ENCODE peak calls at places on chromosomes 11 and 22, in seven cellular contexts. One of them, this sample, is unnamed.

GRCh38 chr11:64086263-64086938 is 50.7 kb downstream of the FLRT1 start:
- DNase-seq in sigmoid colon: peak; percentile 88
- DNase-seq in esophagus squamous epithelium: no peak
- DNase-seq in body of pancreas: peak; percentile 58
- DNase-seq in AG10803: peak; percentile 46
- DNase-seq in ovary: peak; percentile 55
- DNase-seq in pancreas: peak; percentile 59
- DNase-seq in this sample: no peak

GRCh38 chr22:37696657-37697539 is at the start of gene TRIOBP:
- DNase-seq in esophagus squamous epithelium: peak; percentile 40
- DNase-seq in body of pancreas: peak; percentile 98
- DNase-seq in sigmoid colon: peak; percentile 95
- DNase-seq in ovary: peak; percentile 90
- DNase-seq in AG10803: peak; percentile 93
- DNase-seq in pancreas: peak; percentile 92
- DNase-seq in this sample: no peak

GRCh38 chr11:116576523-116576922 is 196.3 kb downstream of the BUD13 start:
- DNase-seq in esophagus squamous epithelium: no peak
- DNase-seq in AG10803: peak; percentile 62
- DNase-seq in ovary: no peak
- DNase-seq in pancreas: no peak
- DNase-seq in sigmoid colon: no peak
- DNase-seq in body of pancreas: no peak
- DNase-seq in this sample: no peak

GRCh38 chr11:64900263-64900678 is 16.7 kb downstream of the ATG2A start:
- DNase-seq in body of pancreas: peak; percentile 55
- DNase-seq in esophagus squamous epithelium: no peak
- DNase-seq in pancreas: no peak
- DNase-seq in AG10803: no peak
- DNase-seq in ovary: no peak
- DNase-seq in sigmoid colon: no peak
- DNase-seq in this sample: no peak

GRCh38 chr22:17575151-17575550 is 11.9 kb downstream of the SLC25A18 start:
- DNase-seq in ovary: no peak
- DNase-seq in AG10803: no peak
- DNase-seq in body of pancreas: no peak
- DNase-seq in sigmoid colon: no peak
- DNase-seq in esophagus squamous epithelium: no peak
- DNase-seq in pancreas: no peak
- DNase-seq in this sample: no peak

GRCh38 chr22:27682438-27682837 is 119.1 kb downstream of the MN1 start:
- DNase-seq in esophagus squamous epithelium: no peak
- DNase-seq in body of pancreas: no peak
- DNase-seq in sigmoid colon: no peak
- DNase-seq in ovary: no peak
- DNase-seq in pancreas: no peak
- DNase-seq in AG10803: no peak
- DNase-seq in this sample: no peak

GRCh38 chr11:106216281-106216680 is 138.8 kb downstream of the AASDHPPT start:
- DNase-seq in sigmoid colon: no peak
- DNase-seq in AG10803: no peak
- DNase-seq in ovary: no peak
- DNase-seq in pancreas: no peak
- DNase-seq in esophagus squamous epithelium: no peak
- DNase-seq in body of pancreas: no peak
- DNase-seq in this sample: no peak

GRCh38 chr22:30575011-30575671 is 676 bp upstream of the GAL3ST1 start:
- DNase-seq in esophagus squamous epithelium: no peak
- DNase-seq in body of pancreas: peak; percentile 79
- DNase-seq in ovary: peak; percentile 41
- DNase-seq in pancreas: peak; percentile 74
- DNase-seq in AG10803: peak; percentile 60
- DNase-seq in sigmoid colon: no peak
- DNase-seq in this sample: no peak

GRCh38 chr11:92099183-92099582 is 125.4 kb upstream of the FAT3 start:
- DNase-seq in pancreas: no peak
- DNase-seq in sigmoid colon: no peak
- DNase-seq in esophagus squamous epithelium: no peak
- DNase-seq in AG10803: no peak
- DNase-seq in ovary: no peak
- DNase-seq in body of pancreas: no peak
- DNase-seq in this sample: no peak

GRCh38 chr11:1763796-1764661 is at the start of gene CTSD:
- DNase-seq in sigmoid colon: peak; percentile 94
- DNase-seq in ovary: peak; percentile 85
- DNase-seq in body of pancreas: peak; percentile 91
- DNase-seq in AG10803: peak; percentile 69
- DNase-seq in pancreas: peak; percentile 88
- DNase-seq in esophagus squamous epithelium: no peak
- DNase-seq in this sample: peak; percentile 24
- TF ChIP-seq CTCF in sigmoid colon: no peak
- TF ChIP-seq CTCF in ovary: no peak
- TF ChIP-seq CTCF in body of pancreas: no peak
- TF ChIP-seq CTCF in AG10803: no peak
- TF ChIP-seq CTCF in pancreas: no peak
- TF ChIP-seq CTCF in esophagus squamous epithelium: no peak
- TF ChIP-seq CTCF in this sample: peak; percentile 18

GRCh38 chr11:119116601-119117000 is 4.8 kb upstream of the HINFP start:
- DNase-seq in AG10803: no peak
- DNase-seq in ovary: no peak
- DNase-seq in sigmoid colon: no peak
- DNase-seq in body of pancreas: no peak
- DNase-seq in pancreas: no peak
- DNase-seq in esophagus squamous epithelium: no peak
- DNase-seq in this sample: no peak

GRCh38 chr11:119114351-119114750 is 7.0 kb upstream of the HINFP start:
- DNase-seq in sigmoid colon: no peak
- DNase-seq in pancreas: no peak
- DNase-seq in AG10803: no peak
- DNase-seq in ovary: no peak
- DNase-seq in body of pancreas: no peak
- DNase-seq in esophagus squamous epithelium: no peak
- DNase-seq in this sample: no peak

GRCh38 chr11:119115484-119116234 is 5.7 kb upstream of the HINFP start:
- DNase-seq in pancreas: no peak
- DNase-seq in AG10803: no peak
- DNase-seq in esophagus squamous epithelium: no peak
- DNase-seq in sigmoid colon: no peak
- DNase-seq in body of pancreas: peak; percentile 58
- DNase-seq in ovary: no peak
- DNase-seq in this sample: no peak

GRCh38 chr11:119117004-119117706 is 4.2 kb upstream of the HINFP start:
- DNase-seq in esophagus squamous epithelium: no peak
- DNase-seq in sigmoid colon: no peak
- DNase-seq in ovary: no peak
- DNase-seq in AG10803: no peak
- DNase-seq in pancreas: no peak
- DNase-seq in body of pancreas: no peak
- DNase-seq in this sample: no peak

DNA sequence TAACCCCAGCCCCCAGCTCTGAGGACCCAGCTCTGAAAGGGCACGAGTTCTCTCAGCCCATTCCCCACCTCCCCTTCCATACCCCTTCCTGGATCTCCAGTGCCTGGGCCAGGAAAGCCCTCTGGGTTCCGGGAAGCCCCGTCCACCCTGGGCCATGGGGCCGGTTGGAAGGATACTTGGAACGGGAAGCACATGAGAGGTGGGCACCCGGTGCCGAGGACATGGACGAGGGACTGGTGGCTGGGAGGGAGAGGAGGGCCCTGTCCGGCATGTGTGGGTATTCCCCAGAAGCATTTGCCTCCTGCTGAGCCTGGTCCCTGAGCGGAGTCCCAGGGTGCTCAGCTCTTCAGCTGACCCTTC is 5.2 kb upstream of the HINFP start:
- DNase-seq in ovary: no peak
- DNase-seq in sigmoid colon: no peak
- DNase-seq in body of pancreas: no peak
- DNase-seq in esophagus squamous epithelium: no peak
- DNase-seq in pancreas: no peak
- DNase-seq in AG10803: no peak
- DNase-seq in this sample: no peak
- H3K4me3 ChIP-seq in ovary: no peak overlapping the region
- H3K4me3 ChIP-seq in sigmoid colon: no peak overlapping the region
- H3K4me3 ChIP-seq in body of pancreas: no peak overlapping the region
- H3K4me3 ChIP-seq in esophagus squamous epithelium: no peak overlapping the region
- H3K4me3 ChIP-seq in pancreas: no peak overlapping the region
- H3K4me3 ChIP-seq in AG10803: no peak overlapping the region
- H3K4me3 ChIP-seq in this sample: no peak overlapping the region

DNA sequence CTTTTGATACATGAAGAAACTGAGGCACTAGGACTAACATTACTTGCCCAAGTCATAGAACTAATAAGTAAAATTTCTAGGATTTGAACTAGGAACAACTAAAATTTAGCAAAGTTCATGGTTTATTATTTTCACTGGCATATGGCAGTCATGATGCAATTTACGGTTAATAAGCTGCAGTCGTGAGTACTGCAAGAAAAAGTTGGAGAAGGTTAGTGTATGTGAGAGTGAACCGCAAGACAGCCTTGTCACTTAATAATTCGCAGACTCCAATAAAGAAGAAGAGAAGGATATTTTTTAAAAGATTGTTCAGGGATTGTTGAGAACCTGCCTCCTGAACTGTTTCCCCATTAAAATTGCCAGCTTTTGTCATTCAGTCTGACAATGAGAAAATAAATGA is 663.4 kb upstream of the TENM4 start:
- DNase-seq in ovary: no peak
- DNase-seq in pancreas: no peak
- DNase-seq in esophagus squamous epithelium: no peak
- DNase-seq in AG10803: peak; percentile 66
- DNase-seq in body of pancreas: no peak
- DNase-seq in sigmoid colon: no peak
- DNase-seq in this sample: no peak
- TF ChIP-seq CTCF in ovary: no peak
- TF ChIP-seq CTCF in pancreas: no peak
- TF ChIP-seq CTCF in esophagus squamous epithelium: no peak
- TF ChIP-seq CTCF in AG10803: no peak
- TF ChIP-seq CTCF in body of pancreas: no peak
- TF ChIP-seq CTCF in sigmoid colon: no peak
- TF ChIP-seq CTCF in this sample: no peak

GRCh38 chr11:94219771-94220170 is 84.6 kb upstream of the IZUMO1R start:
- DNase-seq in body of pancreas: no peak
- DNase-seq in pancreas: no peak
- DNase-seq in esophagus squamous epithelium: no peak
- DNase-seq in ovary: no peak
- DNase-seq in AG10803: no peak
- DNase-seq in sigmoid colon: no peak
- DNase-seq in this sample: no peak
- H3K4me3 ChIP-seq in body of pancreas: no peak overlapping the region
- H3K4me3 ChIP-seq in pancreas: no peak overlapping the region
- H3K4me3 ChIP-seq in esophagus squamous epithelium: no peak overlapping the region
- H3K4me3 ChIP-seq in ovary: no peak overlapping the region
- H3K4me3 ChIP-seq in AG10803: no peak overlapping the region
- H3K4me3 ChIP-seq in sigmoid colon: no peak overlapping the region
- H3K4me3 ChIP-seq in this sample: no peak overlapping the region

GRCh38 chr11:32569313-32569881 is 14.2 kb upstream of the EIF3M start:
- DNase-seq in ovary: no peak
- DNase-seq in pancreas: no peak
- DNase-seq in sigmoid colon: no peak
- DNase-seq in esophagus squamous epithelium: no peak
- DNase-seq in body of pancreas: no peak
- DNase-seq in AG10803: no peak
- DNase-seq in this sample: no peak
- TF ChIP-seq CTCF in ovary: no peak
- TF ChIP-seq CTCF in pancreas: no peak
- TF ChIP-seq CTCF in sigmoid colon: no peak
- TF ChIP-seq CTCF in esophagus squamous epithelium: no peak
- TF ChIP-seq CTCF in body of pancreas: no peak
- TF ChIP-seq CTCF in AG10803: no peak
- TF ChIP-seq CTCF in this sample: no peak

DNA sequence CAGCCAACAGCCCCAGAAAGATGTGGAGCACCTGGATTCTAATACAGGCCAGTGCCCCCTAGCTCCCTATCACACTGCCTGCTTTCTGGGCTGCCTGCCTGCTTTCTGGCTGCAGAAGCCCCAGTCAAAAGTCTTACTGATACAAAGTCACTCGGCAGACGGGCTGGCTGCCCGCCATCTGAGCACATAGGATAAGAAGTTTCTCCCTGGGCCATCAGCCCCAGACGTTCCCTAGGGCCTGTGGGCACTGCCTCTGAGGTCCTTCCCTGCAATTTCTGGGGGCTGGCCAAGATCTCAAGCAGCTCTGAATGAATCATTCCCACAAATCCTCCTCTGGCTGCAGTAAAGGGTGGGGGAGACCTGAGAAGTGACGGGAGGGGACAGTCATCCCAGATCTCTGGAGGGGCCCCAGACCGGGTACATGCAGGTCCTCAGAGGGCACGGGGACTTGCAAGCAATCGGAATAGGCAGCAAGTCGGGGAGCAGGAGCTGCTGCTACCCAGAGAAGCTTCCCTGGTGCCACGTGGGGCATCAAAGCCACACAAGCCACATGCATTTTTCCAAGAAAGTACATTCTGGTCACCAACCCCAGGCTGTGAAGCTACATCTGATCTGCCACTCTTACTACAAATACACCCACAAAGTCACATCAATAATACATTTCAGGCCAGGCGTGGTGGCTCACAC is 4.7 kb downstream of the TPST2 start:
- DNase-seq in AG10803: peak; percentile 86
- DNase-seq in sigmoid colon: peak; percentile 60
- DNase-seq in body of pancreas: peak; percentile 31
- DNase-seq in ovary: peak; percentile 47
- DNase-seq in pancreas: no peak
- DNase-seq in esophagus squamous epithelium: no peak
- DNase-seq in this sample: no peak
- H3K4me3 ChIP-seq in AG10803: no peak overlapping the region
- H3K4me3 ChIP-seq in sigmoid colon: no peak overlapping the region
- H3K4me3 ChIP-seq in body of pancreas: no peak overlapping the region
- H3K4me3 ChIP-seq in ovary: no peak overlapping the region
- H3K4me3 ChIP-seq in pancreas: no peak overlapping the region
- H3K4me3 ChIP-seq in esophagus squamous epithelium: no peak overlapping the region
- H3K4me3 ChIP-seq in this sample: no peak overlapping the region

This sample was measured in GM12864.